ENCODE peak calls at places on chromosomes 4 and X, in five cellular contexts. A is retina; T is LoVo; P is sigmoid colon; C is activated naive CD8-positive, alpha-beta T cell treated with anti-CD3 and anti-CD28 coated beads, Interleukin-2, amount 50 U/mL, for 16 hours. U is an unnamed sample.

GRCh38 chrX:6468716-6469115 is 66.2 kb downstream of the VCX3A start:
- DNase-seq in C (no peak), P (no peak), A (no peak), T (no peak), U (no peak)

GRCh38 chrX:107826286-107827136 is 845 bp downstream of the MID2 start:
- DNase-seq in T (peak), C (no peak), A (peak), P (peak), U (peak)

GRCh38 chr4:40238700-40239548 is 42.1 kb downstream of the RHOH start:
- DNase-seq in P (no peak), T (no peak), A (no peak), C (peak), U (no peak)

GRCh38 chr4:16056681-16057400 is 27.0 kb downstream of the PROM1 start:
- DNase-seq in T (no peak), A (peak), C (no peak), P (no peak), U (no peak)

GRCh38 chr4:111512081-111512774 is 633.0 kb upstream of the FAM241A start:
- DNase-seq in C (no peak), A (no peak), P (no peak), T (no peak), U (no peak)

GRCh38 chr4:5705672-5706310 is 2.6 kb downstream of the EVC2 start:
- DNase-seq in P (no peak), C (no peak), T (no peak), A (no peak), U (no peak)

GRCh38 chr4:108213308-108213707 is 44.6 kb upstream of the LEF1 start:
- DNase-seq in T (no peak), A (peak), P (no peak), C (no peak), U (no peak)

GRCh38 chr4:2304321-2304876 is 42.5 kb upstream of the MXD4 start:
- DNase-seq in P (no peak), A (no peak), C (no peak), T (no peak), U (no peak)

GRCh38 chr4:112190684-112191083 is 40.9 kb upstream of the AP1AR start:
- DNase-seq in A (no peak), P (no peak), T (no peak), C (no peak), U (no peak)

GRCh38 chrX:10900585-10901289 is 210.4 kb upstream of the HCCS start:
- DNase-seq in T (peak), A (no peak), P (no peak), C (no peak), U (no peak)

GRCh38 chr4:105490523-105490922 is 16.7 kb upstream of the PPA2 start:
- DNase-seq in C (no peak), P (no peak), T (no peak), A (no peak), U (no peak)

GRCh38 chr4:119664168-119664907 is 35.7 kb upstream of the PDE5A start:
- DNase-seq in C (no peak), P (no peak), A (no peak), T (no peak), U (no peak)

GRCh38 chr4:105061720-105062119 is 85.0 kb upstream of the TET2 start:
- DNase-seq in T (no peak), P (no peak), A (no peak), C (no peak), U (no peak)

GRCh38 chrX:16240231-16240905 is 73.1 kb downstream of the MAGEB17 start:
- DNase-seq in A (no peak), P (no peak), C (no peak), T (no peak), U (no peak)

GRCh38 chr4:93092765-93093164 is 735.8 kb upstream of the ATOH1 start:
- DNase-seq in A (no peak), C (no peak), T (no peak), P (no peak), U (no peak)

U was measured in lower lobe of right lung.